ENCODE peak calls at places on chromosomes 16 and 17, in ten cellular contexts. K is keratinocyte, M is WERI-Rb-1, I is upper lobe of right lung, U is tibial nerve, F is sigmoid colon, B is RWPE1, P is uterus, G is WTC11, D is endothelial cell of umbilical vein. S is an unnamed sample.
A peak's percentile ranks its signal among the peaks of the same experiment; 100 is the strongest.

GRCh38 chr17:16363749-16364536 is 10.7 kb upstream of the CENPV start:
- DNase-seq in F (peak; percentile 79), K (no peak), U (peak; percentile 61), I (peak; percentile 74), G (peak; percentile 85), P (peak; percentile 79), D (peak; percentile 70), M (peak; percentile 82), B (peak; percentile 64), S (peak; percentile 93)

GRCh38 chr17:79388556-79389295 is 222.1 kb downstream of the RBFOX3 start:
- DNase-seq in M (peak; percentile 96), B (peak; percentile 61), P (no peak), K (no peak), D (peak; percentile 33), U (no peak), G (peak; percentile 83), I (peak; percentile 75), F (no peak), S (peak; percentile 33)

GRCh38 chr17:8080799-8081219 is 6.7 kb downstream of the ALOX12B start:
- DNase-seq in D (no peak), B (no peak), M (no peak), I (no peak), G (peak; percentile 54), F (no peak), P (no peak), K (no peak), U (no peak), S (no peak)

GRCh38 chr16:66930189-66930588 is 4.0 kb downstream of the CIAO2B start:
- DNase-seq in G (no peak), B (no peak), F (no peak), P (no peak), U (no peak), D (no peak), K (no peak), M (peak; percentile 42), I (no peak), S (no peak)

GRCh38 chr17:40461036-40461721 is 17.9 kb downstream of the IGFBP4 start:
- DNase-seq in M (no peak), F (peak; percentile 66), G (no peak), D (no peak), K (no peak), B (no peak), P (no peak), U (no peak), I (no peak), S (no peak)

GRCh38 chr17:79214940-79215604 is 140.4 kb downstream of the ENGASE start:
- DNase-seq in U (no peak), D (no peak), M (peak; percentile 88), F (no peak), B (no peak), G (no peak), K (no peak), P (no peak), I (no peak), S (no peak)

GRCh38 chr16:90019543-90020259 is 445 bp upstream of the DBNDD1 start:
- DNase-seq in I (peak; percentile 78), M (no peak), U (no peak), P (no peak), K (no peak), B (no peak), F (no peak), D (peak; percentile 30), G (peak; percentile 70), S (peak; percentile 35)

GRCh38 chr16:48909231-48909630 is 299.3 kb upstream of the N4BP1 start:
- DNase-seq in D (no peak), F (no peak), K (no peak), P (no peak), I (no peak), U (no peak), M (peak; percentile 29), G (no peak), B (no peak), S (no peak)

DNA sequence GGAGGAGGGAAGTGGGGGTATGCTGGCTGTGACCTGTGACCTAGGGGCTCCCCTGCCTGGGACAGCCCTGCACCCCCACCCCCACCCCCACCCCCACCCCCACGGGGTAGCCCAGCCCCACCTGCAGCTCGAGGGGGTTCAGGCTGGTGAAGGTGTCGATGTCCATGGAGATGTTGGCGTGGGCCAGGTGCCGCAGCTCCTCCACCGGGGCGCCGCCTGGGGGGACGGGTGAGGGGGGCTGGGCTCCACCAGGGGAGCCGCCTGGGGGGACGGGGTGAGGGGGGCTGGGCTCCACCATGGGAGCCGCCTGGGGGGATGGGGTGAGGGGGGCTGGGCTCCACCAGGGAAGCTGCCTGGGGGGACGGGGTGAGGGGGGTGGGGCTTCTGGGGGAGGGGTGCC is 9.9 kb downstream of the MSLN start:
- DNase-seq in D (no peak), M (no peak), F (no peak), P (no peak), G (no peak), K (no peak), I (no peak), B (no peak), U (no peak), S (no peak)
- TF ChIP-seq CTCF in D (no peak), M (no peak), F (no peak), P (no peak), G (no peak), K (no peak), I (no peak), B (no peak), U (no peak), S (no peak)

GRCh38 chr16:87412371-87412995 is 20.3 kb downstream of the MAP1LC3B start:
- DNase-seq in U (no peak), P (no peak), B (no peak), F (peak; percentile 61), K (no peak), D (no peak), M (no peak), G (no peak), I (no peak), S (no peak)

GRCh38 chr16:87409781-87410180 is 17.6 kb downstream of the MAP1LC3B start:
- DNase-seq in M (no peak), D (no peak), U (no peak), P (no peak), F (peak; percentile 36), K (no peak), G (no peak), I (no peak), B (no peak), S (no peak)

GRCh38 chr16:87411375-87412271 is 19.5 kb downstream of the MAP1LC3B start:
- DNase-seq in F (peak; percentile 61), M (no peak), U (no peak), P (no peak), I (no peak), D (no peak), G (no peak), K (no peak), B (no peak), S (no peak)

GRCh38 chr16:87410530-87410929 is 18.4 kb downstream of the MAP1LC3B start:
- DNase-seq in M (no peak), G (no peak), U (no peak), F (peak; percentile 29), I (no peak), K (no peak), D (no peak), P (no peak), B (no peak), S (no peak)

DNA sequence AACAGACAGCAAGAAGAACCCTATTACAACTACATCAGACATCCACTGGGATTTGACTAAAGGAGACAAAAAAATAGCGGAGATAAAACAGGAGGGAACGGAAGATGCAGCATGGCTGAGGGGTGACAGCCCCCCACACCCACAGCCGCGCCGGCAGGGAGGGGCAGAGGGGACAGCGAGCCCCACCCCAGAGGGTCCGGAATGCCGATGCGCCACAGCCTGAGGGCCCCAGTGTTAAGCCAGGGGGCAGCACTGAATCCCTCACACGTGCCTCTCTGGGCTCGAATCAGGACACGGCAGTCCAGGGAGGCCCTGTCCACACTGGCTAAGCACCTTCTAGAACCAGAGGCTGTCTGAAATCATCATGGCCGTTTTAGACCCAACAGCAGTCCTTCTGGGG is 18.8 kb downstream of the MAP1LC3B start:
- DNase-seq in F (peak; percentile 61), P (no peak), U (no peak), G (peak; percentile 33), M (no peak), D (no peak), B (no peak), I (no peak), K (no peak), S (no peak)
- TF ChIP-seq CTCF in F (no peak), P (no peak), U (no peak), G (no peak), M (no peak), D (no peak), B (no peak), I (no peak), K (no peak), S (no peak)

DNA sequence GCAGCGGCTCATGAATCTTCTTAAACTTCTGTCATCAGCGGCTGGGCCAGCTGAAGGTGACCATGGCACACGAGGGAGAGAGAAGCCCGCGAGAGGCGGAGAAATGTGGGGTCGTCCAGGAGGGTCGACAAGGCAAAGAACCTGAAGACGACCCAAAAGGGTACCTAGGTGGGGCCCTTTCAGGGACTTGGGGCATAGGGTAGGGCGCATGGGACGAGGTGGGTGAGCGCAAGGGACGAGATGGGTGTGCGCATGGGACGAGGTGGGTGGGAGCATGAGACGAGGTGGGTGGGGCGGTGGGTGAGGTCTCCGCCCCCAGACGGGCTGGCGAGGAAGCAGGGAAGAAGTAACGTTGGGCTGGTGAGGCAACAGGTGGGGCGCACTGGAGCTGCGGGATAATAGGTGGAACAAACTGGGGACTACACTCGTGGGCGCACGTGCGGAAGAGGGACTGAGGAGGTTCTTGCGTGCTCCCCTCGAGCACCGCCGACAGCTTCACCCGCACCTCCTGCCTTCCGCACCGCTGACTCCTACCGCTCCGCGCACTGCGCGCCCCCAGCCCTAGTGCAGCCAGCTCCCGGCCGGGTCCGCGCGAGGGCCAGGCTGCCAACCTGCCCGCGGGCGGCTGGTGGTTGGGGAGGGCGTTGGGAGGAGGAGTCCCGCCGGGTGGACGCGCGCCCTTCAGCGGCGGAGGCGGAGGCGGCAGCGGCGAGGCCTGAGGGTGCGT is 23.2 kb upstream of the CRYM start:
- DNase-seq in I (peak; percentile 88), M (peak; percentile 91), U (peak; percentile 35), K (peak; percentile 58), P (peak; percentile 73), F (peak; percentile 88), G (peak; percentile 68), D (peak; percentile 79), B (peak; percentile 91), S (peak; percentile 57)
- TF ChIP-seq CTCF in I (peak; percentile 32), M (peak; percentile 55), U (no peak), K (no peak), P (peak; percentile 52), F (peak; percentile 26), G (no peak), D (peak; percentile 15), B (peak; percentile 35), S (no peak)

GRCh38 chr17:49513616-49514373 is 18.7 kb downstream of the NGFR start:
- DNase-seq in F (peak; percentile 73), K (no peak), B (no peak), U (no peak), G (no peak), D (no peak), M (no peak), I (peak; percentile 45), P (no peak), S (no peak)

GRCh38 chr17:49516190-49516589 is 21.1 kb downstream of the NGFR start:
- DNase-seq in U (no peak), G (peak; percentile 5), B (no peak), F (no peak), M (peak; percentile 70), I (no peak), D (no peak), K (no peak), P (no peak), S (no peak)

GRCh38 chr17:49513044-49513395 is 17.9 kb downstream of the NGFR start:
- DNase-seq in G (no peak), U (no peak), F (peak; percentile 63), P (no peak), B (no peak), M (no peak), I (peak; percentile 64), D (no peak), K (no peak), S (no peak)

GRCh38 chr17:49515196-49515770 is 20.2 kb downstream of the NGFR start:
- DNase-seq in P (peak; percentile 92), M (peak; percentile 97), K (no peak), G (peak; percentile 73), I (peak; percentile 85), B (peak; percentile 48), U (peak; percentile 88), F (peak; percentile 98), D (no peak), S (no peak)

DNA sequence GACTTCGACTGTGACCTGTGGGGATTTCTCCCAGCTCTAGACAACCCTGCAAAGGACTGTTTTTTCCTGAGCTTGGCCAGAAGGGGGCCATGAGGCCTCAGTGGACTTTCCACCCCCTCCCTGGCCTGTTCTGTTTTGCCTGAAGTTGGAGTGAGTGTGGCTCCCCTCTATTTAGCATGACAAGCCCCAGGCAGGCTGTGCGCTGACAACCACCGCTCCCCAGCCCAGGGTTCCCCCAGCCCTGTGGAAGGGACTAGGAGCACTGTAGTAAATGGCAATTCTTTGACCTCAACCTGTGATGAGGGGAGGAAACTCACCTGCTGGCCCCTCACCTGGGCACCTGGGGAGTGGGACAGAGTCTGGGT is 19.3 kb downstream of the NGFR start:
- DNase-seq in B (no peak), U (no peak), F (no peak), D (no peak), I (no peak), K (no peak), G (peak; percentile 68), M (peak; percentile 70), P (peak; percentile 48), S (no peak)
- TF ChIP-seq CTCF in B (no peak), U (no peak), F (no peak), D (no peak), I (no peak), K (no peak), G (no peak), M (peak; percentile 77), P (no peak), S (no peak)